ENCODE peak calls at places on chromosomes 13 and 19, in five cellular contexts. H is IMR-90, M is H1, Z is neuronal stem cell, W is mesenchymal stem cell. T is an unnamed sample.

GRCh38 chr19:1070931-1071791 is 4.2 kb downstream of the ARHGAP45 start:
- DNase-seq in H (no peak), M (peak; percentile 91), Z (no peak), W (no peak), T (no peak)

GRCh38 chr19:33449799-33450198 is 71.8 kb downstream of the PEPD start:
- DNase-seq in H (no peak), M (no peak), Z (no peak), W (no peak), T (no peak)

GRCh38 chr13:33146843-33147611 is 130.8 kb downstream of the KL start:
- DNase-seq in H (no peak), M (no peak), Z (no peak), W (no peak), T (no peak)

GRCh38 chr19:8396185-8396562 is 6.0 kb downstream of the RAB11B start:
- DNase-seq in H (no peak), M (no peak), Z (no peak), W (no peak), T (no peak)

GRCh38 chr13:36848228-36848982 is 29.4 kb downstream of the RFXAP start:
- DNase-seq in H (peak; percentile 19), M (peak; percentile 55), Z (no peak), W (no peak), T (no peak)

GRCh38 chr13:113951246-113951999 is 22.5 kb downstream of the C13orf46 start:
- DNase-seq in H (peak; percentile 45), M (peak; percentile 85), Z (peak; percentile 43), W (peak; percentile 78), T (no peak)

GRCh38 chr19:48006762-48007161 is 12.3 kb downstream of the ELSPBP1 start:
- DNase-seq in H (no peak), M (peak; percentile 61), Z (no peak), W (no peak), T (no peak)

GRCh38 chr13:81540777-81541176 is 1199.9 kb upstream of the SPRY2 start:
- DNase-seq in H (no peak), M (no peak), Z (no peak), W (peak; percentile 8), T (peak; percentile 4)

GRCh38 chr13:32261567-32261966 is 53.6 kb downstream of the ZAR1L start:
- DNase-seq in H (peak; percentile 92), M (no peak), Z (no peak), W (peak; percentile 93), T (peak; percentile 49)

GRCh38 chr19:33703821-33704220 is 82.1 kb downstream of the CHST8 start:
- DNase-seq in H (no peak), M (no peak), Z (no peak), W (no peak), T (no peak)

GRCh38 chr19:51491586-51491985 is 10.0 kb downstream of the SIGLEC12 start:
- DNase-seq in H (no peak), M (no peak), Z (no peak), W (no peak), T (no peak)

GRCh38 chr19:33724021-33724722 is 72.5 kb upstream of the KCTD15 start:
- DNase-seq in H (no peak), M (no peak), Z (no peak), W (no peak), T (no peak)

GRCh38 chr19:46428278-46429141 is at the start of gene PNMA8C:
- DNase-seq in H (peak; percentile 63), M (peak; percentile 93), Z (peak; percentile 89), W (peak; percentile 61), T (no peak)

GRCh38 chr19:46859637-46860124 is 1.1 kb upstream of the ARHGAP35 start:
- DNase-seq in H (peak; percentile 55), M (no peak), Z (no peak), W (no peak), T (no peak)

GRCh38 chr13:51682691-51683090 is 98.4 kb downstream of the WDFY2 start:
- DNase-seq in H (peak; percentile 27), M (no peak), Z (no peak), W (no peak), T (peak; percentile 19)

GRCh38 chr13:44096906-44097305 is 217.2 kb downstream of the LACC1 start:
- DNase-seq in H (no peak), M (no peak), Z (no peak), W (no peak), T (no peak)

GRCh38 chr19:1267441-1268391 is 1.4 kb upstream of the CIRBP start:
- DNase-seq in H (peak; percentile 60), M (no peak), Z (no peak), W (peak; percentile 75), T (no peak)

GRCh38 chr19:35936738-35937268 is 629 bp downstream of the LRFN3 start:
- DNase-seq in H (no peak), M (no peak), Z (no peak), W (no peak), T (no peak)

GRCh38 chr13:106649495-106649894 is 81.6 kb upstream of the ARGLU1 start:
- DNase-seq in H (peak; percentile 22), M (no peak), Z (no peak), W (no peak), T (no peak)

GRCh38 chr13:33050161-33050560 is 33.9 kb downstream of the KL start:
- DNase-seq in H (no peak), M (no peak), Z (no peak), W (no peak), T (no peak)

GRCh38 chr13:104318121-104318520 is 1251.9 kb upstream of the SLC10A2 start:
- DNase-seq in H (peak; percentile 49), M (no peak), Z (no peak), W (peak; percentile 41), T (no peak)

GRCh38 chr13:30676672-30677071 is 58.7 kb upstream of the ALOX5AP start:
- DNase-seq in H (peak; percentile 47), M (no peak), Z (no peak), W (no peak), T (peak; percentile 31)

GRCh38 chr19:35882074-35882832 is 13.9 kb downstream of the APLP1 start:
- DNase-seq in H (peak; percentile 81), M (no peak), Z (no peak), W (peak; percentile 86), T (peak; percentile 79)

GRCh38 chr13:37682496-37682895 is 83.9 kb upstream of the POSTN start:
- DNase-seq in H (no peak), M (no peak), Z (no peak), W (no peak), T (no peak)

GRCh38 chr19:36420961-36421748 is 2.7 kb upstream of the ZFP82 start:
- DNase-seq in H (peak; percentile 27), M (no peak), Z (peak; percentile 14), W (peak; percentile 28), T (peak; percentile 33)

GRCh38 chr19:19461671-19462622 is 53.4 kb downstream of the TSSK6 start:
- DNase-seq in H (no peak), M (peak; percentile 88), Z (peak; percentile 54), W (peak; percentile 59), T (no peak)
- H3K14ac ChIP-seq in H (peak overlapping the region; percentile 62), M (no peak overlapping the region), Z (peak overlapping the region; percentile 59), W (peak overlapping the region; percentile 58), T (peak overlapping the region; percentile 59)

DNA sequence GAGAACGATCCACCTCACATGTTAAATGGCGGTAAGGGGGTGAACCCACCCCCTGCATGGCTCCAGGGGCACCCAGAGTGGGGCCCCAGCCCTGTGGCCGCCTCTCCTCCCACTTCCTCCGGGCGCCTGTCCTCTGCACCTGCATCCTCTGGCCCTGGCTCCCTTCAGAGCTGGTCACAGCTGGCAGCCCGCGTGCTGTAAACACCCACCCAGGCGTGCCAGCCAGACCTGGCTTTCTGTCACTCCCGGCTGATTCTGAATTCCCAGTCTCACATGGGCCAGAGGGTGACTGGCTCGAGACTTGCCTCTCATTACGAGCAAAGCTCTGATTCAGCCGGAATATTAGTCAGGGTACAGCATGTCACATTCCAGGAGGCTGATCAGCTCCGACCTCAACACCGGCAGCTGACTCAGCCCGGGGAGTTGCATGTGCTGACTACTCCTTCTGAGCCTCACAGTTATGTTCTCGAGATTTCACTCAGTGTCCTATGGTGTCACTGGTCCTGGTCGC is 75.1 kb downstream of the GNG7 start:
- DNase-seq in H (peak; percentile 99), M (no peak), Z (no peak), W (peak; percentile 97), T (peak; percentile 99)
- H3K27ac ChIP-seq in H (peak overlapping the region; percentile 19), M (no peak overlapping the region), Z (no peak overlapping the region), W (peak overlapping the region; percentile 89), T (no peak overlapping the region)

GRCh38 chr19:17390665-17391370 is 3.2 kb downstream of the CCDC194 start:
- DNase-seq in H (peak; percentile 87), M (peak; percentile 92), Z (peak; percentile 90), W (peak; percentile 93), T (peak; percentile 91)

GRCh38 chr19:17393914-17394313 is at the start of gene CCDC194:
- DNase-seq in H (no peak), M (no peak), Z (no peak), W (no peak), T (no peak)

GRCh38 chr19:17389957-17390664 is 3.9 kb downstream of the CCDC194 start:
- DNase-seq in H (no peak), M (no peak), Z (no peak), W (no peak), T (no peak)

GRCh38 chr19:17389288-17389687 is 4.7 kb downstream of the CCDC194 start:
- DNase-seq in H (no peak), M (no peak), Z (no peak), W (no peak), T (no peak)

DNA sequence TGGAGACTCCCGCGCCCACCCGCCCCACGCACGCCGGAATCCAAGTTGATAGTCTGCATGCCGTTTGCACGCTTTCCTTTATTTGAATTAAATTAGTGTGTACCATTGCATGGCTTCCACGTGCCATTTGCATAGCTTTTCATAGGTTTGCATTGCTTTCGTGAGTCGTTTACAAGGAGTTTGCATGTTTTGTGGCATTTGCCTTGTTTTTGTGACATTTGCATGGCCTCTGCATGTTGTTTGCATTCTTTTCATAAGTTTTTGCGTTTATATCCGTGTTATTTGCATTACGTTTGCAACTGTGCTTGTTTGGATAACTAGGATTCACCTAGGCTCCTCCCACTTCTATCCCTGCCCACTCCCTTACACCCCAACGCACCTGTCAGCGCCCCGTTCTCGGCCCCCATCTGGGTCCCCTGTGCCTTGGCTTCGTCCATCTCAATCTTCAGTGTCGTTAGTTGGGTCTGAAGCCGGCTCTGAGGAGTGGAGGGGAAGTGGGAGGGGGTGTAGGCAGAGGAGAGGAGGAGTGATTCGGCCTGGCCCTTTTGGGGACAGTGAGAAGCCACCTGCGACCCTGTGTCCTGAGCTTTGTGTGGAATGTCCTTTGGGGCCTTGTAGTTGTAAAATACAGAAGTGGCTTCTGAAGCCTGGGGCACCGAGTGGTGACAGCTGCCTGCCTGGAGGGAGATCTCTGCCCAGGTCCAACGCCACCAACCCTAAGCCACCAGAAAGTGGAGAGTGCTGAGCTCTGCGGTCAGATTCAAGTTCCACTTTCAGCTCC is 2.4 kb downstream of the CCDC194 start:
- DNase-seq in H (no peak), M (peak; percentile 57), Z (no peak), W (no peak), T (no peak)
- H3K4me3 ChIP-seq in H (peak overlapping the region; percentile 27), M (peak overlapping the region; percentile 74), Z (peak overlapping the region; percentile 47), W (peak overlapping the region; percentile 82), T (no peak overlapping the region)

GRCh38 chr13:98915563-98916348 is 62.1 kb downstream of the DOCK9 start:
- DNase-seq in H (peak; percentile 31), M (no peak), Z (no peak), W (no peak), T (no peak)
- H3K14ac ChIP-seq in H (peak overlapping the region; percentile 49), M (no peak overlapping the region), Z (no peak overlapping the region), W (no peak overlapping the region), T (no peak overlapping the region)

DNA sequence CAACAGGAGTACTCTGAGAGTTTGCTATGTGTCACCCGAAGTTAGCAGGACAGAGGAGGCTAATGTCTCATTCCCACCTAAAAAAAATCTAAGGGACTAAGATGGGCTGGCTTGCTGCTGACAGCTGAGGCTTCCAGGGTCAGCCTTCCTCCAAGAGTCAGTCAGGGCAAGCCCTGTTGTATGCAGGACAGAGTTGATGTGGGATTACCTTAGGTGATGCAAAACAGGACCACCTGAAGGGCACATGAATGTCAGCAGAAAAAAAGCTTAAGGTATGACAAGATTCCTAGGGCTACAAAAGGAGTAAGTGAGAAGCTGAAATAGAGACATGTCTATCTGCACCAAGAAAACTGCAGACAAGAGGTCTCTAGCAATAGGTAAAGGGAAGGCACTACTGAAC is 151.5 kb downstream of the NHLRC3 start:
- DNase-seq in H (no peak), M (no peak), Z (no peak), W (no peak), T (no peak)
- H3K27ac ChIP-seq in H (no peak overlapping the region), M (no peak overlapping the region), Z (no peak overlapping the region), W (no peak overlapping the region), T (no peak overlapping the region)

T was measured in trophoblast cell.